ENCODE peak calls at places on chromosomes 7 and 10, in eight cellular contexts. O, W, F, P, B, Z, R and A are unnamed samples.

GRCh38 chr10:62794306-62794705 is 10.2 kb upstream of the ADO start:
- DNase-seq in O (no peak), W (no peak), F (no peak), P (no peak), B (peak; percentile 59), Z (no peak), R (no peak), A (no peak)

GRCh38 chr7:73557397-73558257 is at the start of gene BCL7B:
- DNase-seq in O (peak; percentile 72), W (peak; percentile 89), F (peak; percentile 79), P (peak; percentile 77), B (peak; percentile 86), Z (peak; percentile 90), R (peak; percentile 92), A (peak; percentile 99)

GRCh38 chr7:134766779-134767566 is 12.5 kb upstream of the CALD1 start:
- DNase-seq in O (peak; percentile 14), W (no peak), F (no peak), P (no peak), B (peak; percentile 66), Z (no peak), R (no peak), A (no peak)

GRCh38 chr10:14553434-14553833 is 221.3 kb downstream of the FAM107B start:
- DNase-seq in O (no peak), W (no peak), F (peak; percentile 11), P (no peak), B (peak; percentile 88), Z (no peak), R (no peak), A (no peak)

GRCh38 chr10:90652519-90652918 is 205.3 kb downstream of the HTR7 start:
- DNase-seq in O (no peak), W (peak; percentile 24), F (peak; percentile 61), P (peak; percentile 60), B (peak; percentile 7), Z (no peak), R (peak; percentile 44), A (no peak)

GRCh38 chr7:157488326-157488725 is 151.5 kb downstream of the DNAJB6 start:
- DNase-seq in O (no peak), W (no peak), F (no peak), P (no peak), B (no peak), Z (no peak), R (no peak), A (no peak)

GRCh38 chr7:33452805-33453502 is 323.6 kb downstream of the BBS9 start:
- DNase-seq in O (no peak), W (no peak), F (no peak), P (no peak), B (peak; percentile 50), Z (no peak), R (no peak), A (no peak)

GRCh38 chr10:10045765-10046028 is 972.0 kb upstream of the CELF2 start:
- DNase-seq in O (no peak), W (no peak), F (no peak), P (no peak), B (no peak), Z (no peak), R (no peak), A (no peak)

GRCh38 chr10:24463683-24464426 is 254.9 kb downstream of the KIAA1217 start:
- DNase-seq in O (peak; percentile 80), W (peak; percentile 82), F (peak; percentile 46), P (no peak), B (peak; percentile 89), Z (no peak), R (peak; percentile 66), A (no peak)

GRCh38 chr7:78224923-78225322 is 426.4 kb downstream of the PHTF2 start:
- DNase-seq in O (no peak), W (no peak), F (no peak), P (no peak), B (peak; percentile 22), Z (no peak), R (no peak), A (no peak)

GRCh38 chr10:37707829-37708578 is 149.4 kb downstream of the ZNF248 start:
- DNase-seq in O (no peak), W (no peak), F (no peak), P (no peak), B (no peak), Z (no peak), R (no peak), A (peak; percentile 41)

GRCh38 chr10:75291800-75292199 is 56.0 kb upstream of the COMTD1 start:
- DNase-seq in O (no peak), W (no peak), F (no peak), P (no peak), B (no peak), Z (no peak), R (no peak), A (no peak)
- H3K36me3 ChIP-seq in O (no peaks in the 10 kb centered on the region), W (no peaks in the 10 kb centered on the region), F (no peaks in the 10 kb centered on the region), P (no peaks in the 10 kb centered on the region), B (no peaks in the 10 kb centered on the region), Z (no peaks in the 10 kb centered on the region), R (no peaks in the 10 kb centered on the region), A (no peaks in the 10 kb centered on the region)

GRCh38 chr10:125016611-125017202 is 74.8 kb downstream of the ZRANB1 start:
- DNase-seq in O (peak; percentile 87), W (no peak), F (no peak), P (no peak), B (no peak), Z (peak; percentile 27), R (no peak), A (no peak)

GRCh38 chr10:125014086-125014830 is 72.3 kb downstream of the ZRANB1 start:
- DNase-seq in O (peak; percentile 64), W (no peak), F (no peak), P (no peak), B (no peak), Z (peak; percentile 76), R (no peak), A (no peak)

GRCh38 chr10:125013529-125013872 is 71.6 kb downstream of the ZRANB1 start:
- DNase-seq in O (peak; percentile 12), W (no peak), F (no peak), P (no peak), B (no peak), Z (peak; percentile 29), R (no peak), A (no peak)

GRCh38 chr10:125016123-125016522 is 74.2 kb downstream of the ZRANB1 start:
- DNase-seq in O (peak; percentile 92), W (no peak), F (no peak), P (no peak), B (no peak), Z (peak; percentile 55), R (no peak), A (no peak)

GRCh38 chr10:125014984-125015944 is 73.3 kb downstream of the ZRANB1 start:
- DNase-seq in O (no peak), W (peak; percentile 16), F (no peak), P (no peak), B (no peak), Z (peak; percentile 50), R (no peak), A (no peak)
- H3K4me3 ChIP-seq in O (peak overlapping the region; percentile 24), W (no peak overlapping the region), F (no peak overlapping the region), P (no peak overlapping the region), B (no peak overlapping the region), Z (no peak overlapping the region), R (no peak overlapping the region), A (no peak overlapping the region)

DNA sequence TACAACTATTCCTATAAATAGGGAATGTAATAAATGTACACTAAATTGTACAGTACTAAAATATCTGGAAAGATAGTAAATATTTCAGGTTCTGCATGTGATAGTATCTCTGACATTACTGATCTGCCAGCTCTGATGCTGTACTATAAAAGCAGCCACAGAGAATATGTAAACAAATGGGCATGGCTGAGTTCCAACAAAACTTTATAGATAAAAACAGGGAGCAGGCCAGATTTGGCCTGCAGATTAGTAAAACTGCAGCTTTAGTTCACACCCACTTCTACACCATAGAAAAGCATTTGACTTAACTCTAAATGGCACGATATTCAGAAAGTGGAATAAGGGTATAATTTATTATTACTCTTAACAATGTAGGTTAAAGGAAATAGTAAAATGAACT is 18.8 kb upstream of the TLL2 start:
- DNase-seq in O (no peak), W (no peak), F (no peak), P (no peak), B (no peak), Z (no peak), R (no peak), A (no peak)
- H3K36me3 ChIP-seq in O (peaks cover 18% of the 10 kb centered on the region), W (no peaks in the 10 kb centered on the region), F (no peaks in the 10 kb centered on the region), P (peaks cover 8% of the 10 kb centered on the region), B (peaks cover 43% of the 10 kb centered on the region), Z (no peaks in the 10 kb centered on the region), R (no peaks in the 10 kb centered on the region), A (no peaks in the 10 kb centered on the region)

GRCh38 chr7:102117743-102118142 is 168.9 kb upstream of the SH2B2 start:
- DNase-seq in O (no peak), W (no peak), F (peak; percentile 50), P (no peak), B (peak; percentile 74), Z (no peak), R (no peak), A (no peak)

GRCh38 chr7:102122026-102122425 is 164.6 kb upstream of the SH2B2 start:
- DNase-seq in O (no peak), W (no peak), F (no peak), P (no peak), B (peak; percentile 73), Z (no peak), R (peak; percentile 45), A (no peak)

GRCh38 chr7:102119213-102119651 is 167.4 kb upstream of the SH2B2 start:
- DNase-seq in O (no peak), W (no peak), F (no peak), P (no peak), B (no peak), Z (no peak), R (no peak), A (no peak)

GRCh38 chr7:102120666-102121065 is 166.0 kb upstream of the SH2B2 start:
- DNase-seq in O (no peak), W (no peak), F (no peak), P (no peak), B (no peak), Z (no peak), R (no peak), A (no peak)

DNA sequence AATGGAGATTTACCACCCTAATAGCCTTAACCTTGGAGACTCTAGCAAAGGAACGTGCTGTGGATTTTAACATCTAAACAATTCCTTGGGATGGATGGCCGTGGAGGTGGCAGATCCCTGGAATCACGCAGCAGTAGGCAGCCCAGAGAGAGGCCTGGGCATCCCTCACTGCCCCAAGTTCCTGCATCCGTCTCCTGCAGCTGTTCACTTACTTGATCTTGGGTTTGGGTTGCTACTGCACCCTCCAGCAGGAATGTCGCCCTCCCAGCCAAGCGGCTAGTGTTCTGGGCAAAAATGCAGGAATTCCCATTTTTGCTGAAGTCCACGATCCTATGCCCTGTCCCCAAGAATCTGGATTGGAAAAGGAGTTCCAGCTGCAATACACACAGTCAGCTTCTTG is 166.7 kb upstream of the SH2B2 start:
- DNase-seq in O (no peak), W (no peak), F (no peak), P (no peak), B (no peak), Z (no peak), R (no peak), A (no peak)
- H3K4me3 ChIP-seq in O (no peak overlapping the region), W (no peak overlapping the region), F (no peak overlapping the region), P (no peak overlapping the region), B (no peak overlapping the region), Z (no peak overlapping the region), R (no peak overlapping the region), A (no peak overlapping the region)